ENCODE peak calls at places on chromosomes 16 and 17, in seven cellular contexts. One of them, this sample, is unnamed.

GRCh38 chr16:88341551-88342290 is 41.0 kb upstream of the ZNF469 start:
- DNase-seq in Calu3: no peak
- DNase-seq in nephron progenitor cell: no peak
- DNase-seq in fibroblast of mammary gland: no peak
- DNase-seq in left lung: peak; percentile 73
- DNase-seq in kidney epithelial cell: no peak
- DNase-seq in heart left ventricle: peak; percentile 11
- DNase-seq in this sample: no peak

GRCh38 chr17:2372180-2372579 is 28.7 kb downstream of the MNT start:
- DNase-seq in Calu3: no peak
- DNase-seq in nephron progenitor cell: no peak
- DNase-seq in fibroblast of mammary gland: no peak
- DNase-seq in left lung: no peak
- DNase-seq in kidney epithelial cell: no peak
- DNase-seq in heart left ventricle: no peak
- DNase-seq in this sample: no peak

GRCh38 chr16:75225092-75225491 is 6.3 kb downstream of the CTRB1 start:
- DNase-seq in Calu3: no peak
- DNase-seq in nephron progenitor cell: no peak
- DNase-seq in fibroblast of mammary gland: no peak
- DNase-seq in left lung: peak; percentile 68
- DNase-seq in kidney epithelial cell: no peak
- DNase-seq in heart left ventricle: no peak
- DNase-seq in this sample: no peak

GRCh38 chr17:56452469-56452868 is 141.0 kb upstream of the NOG start:
- DNase-seq in Calu3: no peak
- DNase-seq in nephron progenitor cell: no peak
- DNase-seq in fibroblast of mammary gland: no peak
- DNase-seq in left lung: no peak
- DNase-seq in kidney epithelial cell: no peak
- DNase-seq in heart left ventricle: no peak
- DNase-seq in this sample: no peak

GRCh38 chr16:88376053-88376834 is 6.5 kb upstream of the ZNF469 start:
- DNase-seq in Calu3: no peak
- DNase-seq in nephron progenitor cell: peak; percentile 1
- DNase-seq in fibroblast of mammary gland: no peak
- DNase-seq in left lung: peak; percentile 72
- DNase-seq in kidney epithelial cell: no peak
- DNase-seq in heart left ventricle: peak; percentile 20
- DNase-seq in this sample: no peak

GRCh38 chr16:29170393-29171239 is 185.8 kb downstream of the LAT start:
- DNase-seq in Calu3: no peak
- DNase-seq in nephron progenitor cell: no peak
- DNase-seq in fibroblast of mammary gland: no peak
- DNase-seq in left lung: no peak
- DNase-seq in kidney epithelial cell: no peak
- DNase-seq in heart left ventricle: peak; percentile 67
- DNase-seq in this sample: no peak

GRCh38 chr16:7233963-7234362 is 98.7 kb upstream of the RBFOX1 start:
- DNase-seq in Calu3: no peak
- DNase-seq in nephron progenitor cell: no peak
- DNase-seq in fibroblast of mammary gland: no peak
- DNase-seq in left lung: no peak
- DNase-seq in kidney epithelial cell: no peak
- DNase-seq in heart left ventricle: no peak
- DNase-seq in this sample: no peak

GRCh38 chr17:81420769-81421462 is 25.7 kb downstream of the BAHCC1 start:
- DNase-seq in Calu3: no peak
- DNase-seq in nephron progenitor cell: no peak
- DNase-seq in fibroblast of mammary gland: no peak
- DNase-seq in left lung: no peak
- DNase-seq in kidney epithelial cell: no peak
- DNase-seq in heart left ventricle: peak; percentile 78
- DNase-seq in this sample: no peak

GRCh38 chr17:27535178-27535928 is 79.1 kb downstream of the KSR1 start:
- DNase-seq in Calu3: no peak
- DNase-seq in nephron progenitor cell: no peak
- DNase-seq in fibroblast of mammary gland: no peak
- DNase-seq in left lung: no peak
- DNase-seq in kidney epithelial cell: no peak
- DNase-seq in heart left ventricle: no peak
- DNase-seq in this sample: no peak

GRCh38 chr17:14038206-14038605 is 31.1 kb upstream of the COX10 start:
- DNase-seq in Calu3: no peak
- DNase-seq in nephron progenitor cell: no peak
- DNase-seq in fibroblast of mammary gland: no peak
- DNase-seq in left lung: no peak
- DNase-seq in kidney epithelial cell: no peak
- DNase-seq in heart left ventricle: no peak
- DNase-seq in this sample: no peak

GRCh38 chr17:57946798-57947358 is 8.3 kb downstream of the CUEDC1 start:
- DNase-seq in Calu3: peak; percentile 57
- DNase-seq in nephron progenitor cell: no peak
- DNase-seq in fibroblast of mammary gland: peak; percentile 80
- DNase-seq in left lung: no peak
- DNase-seq in kidney epithelial cell: no peak
- DNase-seq in heart left ventricle: peak; percentile 48
- DNase-seq in this sample: peak; percentile 82

GRCh38 chr17:8041249-8041928 is 2.5 kb downstream of the ALOX15B start:
- DNase-seq in Calu3: peak; percentile 40
- DNase-seq in nephron progenitor cell: no peak
- DNase-seq in fibroblast of mammary gland: peak; percentile 95
- DNase-seq in left lung: no peak
- DNase-seq in kidney epithelial cell: no peak
- DNase-seq in heart left ventricle: no peak
- DNase-seq in this sample: no peak

GRCh38 chr17:41705271-41705991 is 6.7 kb upstream of the GAST start:
- DNase-seq in Calu3: no peak
- DNase-seq in nephron progenitor cell: no peak
- DNase-seq in fibroblast of mammary gland: peak; percentile 72
- DNase-seq in left lung: no peak
- DNase-seq in kidney epithelial cell: no peak
- DNase-seq in heart left ventricle: no peak
- DNase-seq in this sample: no peak

GRCh38 chr16:24653725-24654124 is 75.7 kb upstream of the TNRC6A start:
- DNase-seq in Calu3: no peak
- DNase-seq in nephron progenitor cell: no peak
- DNase-seq in fibroblast of mammary gland: no peak
- DNase-seq in left lung: no peak
- DNase-seq in kidney epithelial cell: no peak
- DNase-seq in heart left ventricle: no peak
- DNase-seq in this sample: no peak

GRCh38 chr16:24652209-24652712 is 77.2 kb upstream of the TNRC6A start:
- DNase-seq in Calu3: no peak
- DNase-seq in nephron progenitor cell: no peak
- DNase-seq in fibroblast of mammary gland: no peak
- DNase-seq in left lung: no peak
- DNase-seq in kidney epithelial cell: no peak
- DNase-seq in heart left ventricle: no peak
- DNase-seq in this sample: no peak

GRCh38 chr16:24652803-24653202 is 76.6 kb upstream of the TNRC6A start:
- DNase-seq in Calu3: no peak
- DNase-seq in nephron progenitor cell: no peak
- DNase-seq in fibroblast of mammary gland: no peak
- DNase-seq in left lung: no peak
- DNase-seq in kidney epithelial cell: no peak
- DNase-seq in heart left ventricle: no peak
- DNase-seq in this sample: no peak
- TF ChIP-seq CTCF in Calu3: no peak
- TF ChIP-seq CTCF in nephron progenitor cell: no peak
- TF ChIP-seq CTCF in fibroblast of mammary gland: no peak
- TF ChIP-seq CTCF in left lung: no peak
- TF ChIP-seq CTCF in kidney epithelial cell: no peak
- TF ChIP-seq CTCF in heart left ventricle: no peak
- TF ChIP-seq CTCF in this sample: no peak

GRCh38 chr16:2786061-2786825 is 1.1 kb downstream of the PRSS33 start:
- DNase-seq in Calu3: peak; percentile 50
- DNase-seq in nephron progenitor cell: no peak
- DNase-seq in fibroblast of mammary gland: no peak
- DNase-seq in left lung: peak; percentile 30
- DNase-seq in kidney epithelial cell: no peak
- DNase-seq in heart left ventricle: peak; percentile 9
- DNase-seq in this sample: no peak
- TF ChIP-seq CTCF in Calu3: no peak
- TF ChIP-seq CTCF in nephron progenitor cell: no peak
- TF ChIP-seq CTCF in fibroblast of mammary gland: no peak
- TF ChIP-seq CTCF in left lung: no peak
- TF ChIP-seq CTCF in kidney epithelial cell: no peak
- TF ChIP-seq CTCF in heart left ventricle: no peak
- TF ChIP-seq CTCF in this sample: no peak

DNA sequence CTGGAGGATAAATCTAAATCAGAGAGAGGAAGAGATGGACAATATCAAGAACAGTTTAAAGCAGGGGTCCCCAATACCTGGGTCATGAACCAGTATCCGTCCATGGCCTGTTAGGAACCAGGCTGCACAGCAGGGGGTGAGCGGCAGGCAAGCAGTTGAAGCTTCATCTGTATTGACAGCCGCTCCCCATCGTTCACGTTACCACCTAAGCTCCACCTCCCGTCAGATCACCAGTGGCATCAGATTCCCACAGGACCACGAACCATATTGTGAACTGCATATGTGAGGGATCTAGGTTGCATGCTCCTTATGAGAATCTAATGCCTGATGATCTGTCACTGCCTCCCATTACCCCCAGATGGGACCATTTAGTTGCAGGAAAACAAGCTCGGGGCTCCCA is 226.5 kb downstream of the SLC39A11 start:
- DNase-seq in Calu3: no peak
- DNase-seq in nephron progenitor cell: no peak
- DNase-seq in fibroblast of mammary gland: no peak
- DNase-seq in left lung: no peak
- DNase-seq in kidney epithelial cell: no peak
- DNase-seq in heart left ventricle: no peak
- DNase-seq in this sample: no peak
- TF ChIP-seq CTCF in Calu3: no peak
- TF ChIP-seq CTCF in nephron progenitor cell: no peak
- TF ChIP-seq CTCF in fibroblast of mammary gland: no peak
- TF ChIP-seq CTCF in left lung: no peak
- TF ChIP-seq CTCF in kidney epithelial cell: no peak
- TF ChIP-seq CTCF in heart left ventricle: no peak
- TF ChIP-seq CTCF in this sample: no peak

GRCh38 chr17:78990349-78991016 is 10.8 kb upstream of the LGALS3BP start:
- DNase-seq in Calu3: no peak
- DNase-seq in nephron progenitor cell: no peak
- DNase-seq in fibroblast of mammary gland: no peak
- DNase-seq in left lung: peak; percentile 80
- DNase-seq in kidney epithelial cell: no peak
- DNase-seq in heart left ventricle: peak; percentile 36
- DNase-seq in this sample: no peak
- TF ChIP-seq CTCF in Calu3: no peak
- TF ChIP-seq CTCF in nephron progenitor cell: no peak
- TF ChIP-seq CTCF in fibroblast of mammary gland: no peak
- TF ChIP-seq CTCF in left lung: no peak
- TF ChIP-seq CTCF in kidney epithelial cell: no peak
- TF ChIP-seq CTCF in heart left ventricle: no peak
- TF ChIP-seq CTCF in this sample: no peak

DNA sequence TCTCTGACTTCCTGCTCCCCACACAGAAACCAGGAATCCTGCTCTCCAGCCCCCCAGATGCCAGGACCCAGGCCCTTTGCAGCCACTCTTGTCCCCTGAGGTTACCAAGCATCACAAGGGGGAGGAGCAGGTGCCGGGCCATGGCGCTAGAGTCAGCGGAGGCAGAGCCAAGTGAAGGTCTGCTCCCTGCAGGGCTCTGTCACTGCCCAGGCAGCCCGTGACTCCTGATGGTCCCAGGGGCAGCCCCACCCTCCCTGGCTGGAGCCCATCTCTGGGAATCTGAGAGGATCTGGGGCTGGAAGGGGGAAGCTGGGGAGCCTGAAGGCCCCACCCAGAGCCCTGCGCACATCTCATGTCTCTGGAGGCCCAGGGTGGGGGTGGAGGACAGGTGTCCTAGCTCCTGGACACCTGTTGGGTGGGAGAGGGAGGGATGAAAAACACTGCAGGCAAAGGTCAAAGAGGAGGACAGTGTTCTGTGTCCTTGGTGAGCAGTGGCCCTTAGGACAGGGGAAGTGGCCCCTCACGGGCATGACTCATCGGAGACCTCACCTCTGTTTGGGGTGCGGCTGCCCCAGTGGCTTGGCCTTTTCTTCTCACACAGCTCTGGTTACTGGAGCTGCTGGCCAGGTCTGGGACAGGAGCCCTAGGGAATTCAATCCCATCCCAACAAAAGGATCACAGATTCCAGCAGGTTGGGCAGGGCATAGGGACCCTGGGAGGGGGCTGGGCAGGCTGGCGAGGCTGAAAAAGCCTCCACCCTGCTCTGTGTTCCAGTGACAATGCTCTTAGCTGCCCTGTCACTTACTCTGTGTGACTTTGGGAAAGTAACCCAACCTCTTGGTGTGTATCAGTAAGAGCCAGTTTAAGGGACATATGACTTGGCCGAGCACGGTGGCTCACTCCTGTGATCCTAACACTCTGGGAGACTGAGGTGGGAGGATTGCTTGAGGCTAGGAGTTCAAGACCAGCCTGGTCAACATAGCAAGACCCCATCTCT is at the start of gene PRSS36:
- DNase-seq in Calu3: peak; percentile 41
- DNase-seq in nephron progenitor cell: no peak
- DNase-seq in fibroblast of mammary gland: no peak
- DNase-seq in left lung: no peak
- DNase-seq in kidney epithelial cell: no peak
- DNase-seq in heart left ventricle: no peak
- DNase-seq in this sample: no peak
- TF ChIP-seq CTCF in Calu3: no peak
- TF ChIP-seq CTCF in nephron progenitor cell: no peak
- TF ChIP-seq CTCF in fibroblast of mammary gland: no peak
- TF ChIP-seq CTCF in left lung: no peak
- TF ChIP-seq CTCF in kidney epithelial cell: no peak
- TF ChIP-seq CTCF in heart left ventricle: no peak
- TF ChIP-seq CTCF in this sample: no peak

GRCh38 chr17:51585514-51586104 is 325.3 kb downstream of the UTP18 start:
- DNase-seq in Calu3: peak; percentile 63
- DNase-seq in nephron progenitor cell: peak; percentile 43
- DNase-seq in fibroblast of mammary gland: no peak
- DNase-seq in left lung: no peak
- DNase-seq in kidney epithelial cell: no peak
- DNase-seq in heart left ventricle: no peak
- DNase-seq in this sample: peak; percentile 1
- TF ChIP-seq CTCF in Calu3: peak; percentile 73
- TF ChIP-seq CTCF in nephron progenitor cell: peak; percentile 57
- TF ChIP-seq CTCF in fibroblast of mammary gland: no peak
- TF ChIP-seq CTCF in left lung: no peak
- TF ChIP-seq CTCF in kidney epithelial cell: peak; percentile 32
- TF ChIP-seq CTCF in heart left ventricle: peak; percentile 44
- TF ChIP-seq CTCF in this sample: peak; percentile 65

This sample was measured in foreskin keratinocyte.